ENCODE peak calls at places on chromosomes 11 and 22, in four cellular contexts. Z is GM12878, V is SK-N-SH, Y is HepG2. E is an unnamed sample.

GRCh38 chr22:37121887-37122591 is 12.5 kb upstream of the TMPRSS6 start:
- DNase-seq in V (peak), Z (peak), Y (peak), E (peak)

GRCh38 chr22:36303874-36304273 is 50.9 kb downstream of the APOL1 start:
- DNase-seq in Z (no peak), V (no peak), Y (no peak), E (no peak)

GRCh38 chr11:132944557-132944920 is 587.8 kb downstream of the OPCML start:
- DNase-seq in Z (no peak), Y (no peak), V (no peak), E (no peak)

GRCh38 chr22:38243007-38243775 is 29.6 kb downstream of the TMEM184B start:
- DNase-seq in Y (peak), Z (no peak), V (no peak), E (peak)

GRCh38 chr11:46099973-46100335 is 21.3 kb downstream of the PHF21A start:
- DNase-seq in Y (no peak), V (no peak), Z (no peak), E (no peak)

GRCh38 chr22:50577697-50577986 is 585 bp downstream of the CPT1B start:
- DNase-seq in V (no peak), Y (no peak), Z (no peak), E (no peak)

GRCh38 chr11:86668929-86669328 is 3.5 kb downstream of the ME3 start:
- DNase-seq in V (no peak), Z (no peak), Y (no peak), E (no peak)

GRCh38 chr11:86418929-86419328 is 44.2 kb downstream of the CCDC81 start:
- DNase-seq in V (no peak), Z (no peak), Y (no peak), E (peak)

GRCh38 chr11:76491644-76492043 is 46.8 kb downstream of the EMSY start:
- DNase-seq in Y (no peak), V (no peak), Z (no peak), E (peak)

GRCh38 chr11:69523453-69523852 is 42.0 kb downstream of the LINC01488 start:
- DNase-seq in V (no peak), Z (no peak), Y (no peak), E (no peak)

GRCh38 chr22:20552450-20552894 is 45.1 kb downstream of the MED15 start:
- DNase-seq in V (no peak), Y (peak), Z (no peak), E (no peak)

GRCh38 chr11:9002920-9003572 is 755 bp downstream of the NRIP3 start:
- DNase-seq in V (no peak), Z (no peak), Y (no peak), E (no peak)

GRCh38 chr11:77473001-77473800 is 693 bp downstream of the PAK1 start:
- DNase-seq in Y (no peak), Z (no peak), V (peak), E (peak)

GRCh38 chr11:114121744-114122504 is 62.4 kb downstream of the ZBTB16 start:
- DNase-seq in Y (no peak), Z (no peak), V (no peak), E (no peak)

GRCh38 chr11:102360681-102361080 is 13.7 kb downstream of the BIRC2 start:
- DNase-seq in Y (no peak), Z (no peak), V (no peak), E (no peak)

GRCh38 chr11:123899792-123900191 is 2.2 kb upstream of the OR8D4 start:
- DNase-seq in Z (no peak), Y (no peak), V (no peak), E (no peak)

GRCh38 chr22:24068717-24069116 is 57.6 kb downstream of the CABIN1 start:
- DNase-seq in V (no peak), Y (no peak), Z (no peak), E (no peak)

GRCh38 chr11:83007909-83008580 is 63.7 kb downstream of the RAB30 start:
- DNase-seq in Y (peak), Z (no peak), V (peak), E (no peak)

GRCh38 chr22:36175892-36176291 is 15.3 kb upstream of the APOL3 start:
- DNase-seq in V (no peak), Z (no peak), Y (no peak), E (no peak)

GRCh38 chr11:106449756-106450155 is 372.3 kb downstream of the AASDHPPT start:
- DNase-seq in Z (no peak), V (no peak), Y (peak), E (no peak)

GRCh38 chr22:20128902-20129746 is 2.5 kb upstream of the ZDHHC8 start:
- DNase-seq in V (no peak), Z (no peak), Y (peak), E (no peak)

GRCh38 chr11:14653090-14653489 is 9.5 kb downstream of the PDE3B start:
- DNase-seq in Z (no peak), V (no peak), Y (no peak), E (no peak)

GRCh38 chr11:69158301-69159152 is 2.8 kb downstream of the SMIM38 start:
- DNase-seq in V (no peak), Z (no peak), Y (no peak), E (no peak)

GRCh38 chr22:43592470-43592869 is 180.7 kb downstream of the MPPED1 start:
- DNase-seq in Z (no peak), V (no peak), Y (no peak), E (peak)

GRCh38 chr22:17501679-17502285 is 61.5 kb upstream of the SLC25A18 start:
- DNase-seq in V (peak), Z (peak), Y (peak), E (peak)

GRCh38 chr11:69939551-69940245 is 120.5 kb upstream of the FGF3 start:
- DNase-seq in Z (no peak), Y (no peak), V (peak), E (no peak)

GRCh38 chr22:23386245-23386631 is 193.9 kb downstream of the IGLL1 start:
- DNase-seq in V (no peak), Z (no peak), Y (no peak), E (no peak)

GRCh38 chr11:127859941-127860354 is 727.4 kb downstream of the ETS1 start:
- DNase-seq in V (no peak), Y (no peak), Z (no peak), E (no peak)

GRCh38 chr22:48918585-48919186 is 909.0 kb downstream of the BRD1 start:
- DNase-seq in Y (peak), V (no peak), Z (no peak), E (no peak)

GRCh38 chr11:134658481-134659080 is 246.5 kb upstream of the B3GAT1 start:
- DNase-seq in Y (no peak), V (no peak), Z (no peak), E (no peak)

GRCh38 chr11:7672960-7673723 is at the start of gene CYB5R2:
- DNase-seq in Y (no peak), Z (no peak), V (peak), E (peak)

GRCh38 chr22:43848366-43849171 is 13.7 kb downstream of the SULT4A1 start:
- DNase-seq in Z (no peak), Y (no peak), V (peak), E (peak)

GRCh38 chr11:63478896-63479295 is 12.1 kb downstream of the PLAAT5 start:
- DNase-seq in Y (peak), V (peak), Z (peak), E (peak)

GRCh38 chr11:32494629-32495028 is 59.3 kb upstream of the WT1 start:
- DNase-seq in Y (no peak), V (no peak), Z (no peak), E (no peak)

GRCh38 chr11:95508219-95508880 is 277.3 kb upstream of the SESN3 start:
- DNase-seq in V (no peak), Z (no peak), Y (no peak), E (no peak)

GRCh38 chr11:70097783-70098182 is 19.7 kb downstream of the ANO1 start:
- DNase-seq in V (no peak), Z (no peak), Y (no peak), E (no peak)

GRCh38 chr22:45211435-45211834 is 29.3 kb downstream of the KIAA0930 start:
- DNase-seq in Y (no peak), Z (no peak), V (no peak), E (no peak)

GRCh38 chr11:74388678-74389327 is 9.4 kb downstream of the PGM2L1 start:
- DNase-seq in Z (peak), V (peak), Y (peak), E (peak)

GRCh38 chr11:11670582-11670981 is 48.8 kb upstream of the GALNT18 start:
- DNase-seq in Z (no peak), V (no peak), Y (no peak), E (no peak)

GRCh38 chr11:11667056-11667455 is 45.3 kb upstream of the GALNT18 start:
- DNase-seq in Z (no peak), Y (no peak), V (no peak), E (peak)

GRCh38 chr11:11668293-11668692 is 46.5 kb upstream of the GALNT18 start:
- DNase-seq in Y (no peak), Z (no peak), V (peak), E (no peak)

GRCh38 chr11:11668781-11669180 is 47.0 kb upstream of the GALNT18 start:
- DNase-seq in V (no peak), Y (no peak), Z (no peak), E (no peak)

GRCh38 chr11:11669447-11669846 is 47.6 kb upstream of the GALNT18 start:
- DNase-seq in Y (no peak), Z (no peak), V (no peak), E (no peak)
- TF ChIP-seq PBX3 in Y (no peak), Z (no peak), V (no peak), E (no peak)

GRCh38 chr11:78795862-78796261 is 221.2 kb upstream of the NARS2 start:
- DNase-seq in Y (no peak), V (no peak), Z (no peak), E (no peak)
- TF ChIP-seq PBX3 in Y (no peak), V (no peak), Z (no peak), E (no peak)

DNA sequence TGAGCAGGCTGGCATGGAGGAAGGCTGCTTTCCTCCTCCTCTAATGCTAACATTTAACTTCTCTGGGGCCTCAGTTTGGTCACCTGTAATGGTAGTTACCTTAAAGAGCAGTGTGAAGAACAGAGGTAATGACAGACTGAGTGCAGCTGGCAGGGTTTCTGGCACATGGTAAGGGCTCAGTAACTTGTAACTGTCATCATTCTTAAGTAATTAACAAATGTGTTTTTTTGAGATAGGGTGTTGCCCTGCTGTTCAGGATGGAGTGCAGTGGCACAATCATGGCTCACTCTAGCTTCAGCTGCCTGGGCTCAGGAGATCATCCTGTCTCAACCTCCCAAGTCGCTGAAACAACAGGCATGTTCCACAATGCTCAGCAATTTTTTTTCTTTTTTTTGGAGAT is 242.0 kb upstream of the SYN3 start:
- DNase-seq in Z (peak), V (no peak), Y (no peak), E (no peak)
- TF ChIP-seq PBX3 in Z (no peak), V (no peak), Y (no peak), E (no peak)

GRCh38 chr11:43833657-43834073 is 47.0 kb upstream of the ALKBH3 start:
- DNase-seq in Z (no peak), Y (peak), V (peak), E (peak)
- TF ChIP-seq PBX3 in Z (no peak), Y (no peak), V (no peak), E (no peak)

DNA sequence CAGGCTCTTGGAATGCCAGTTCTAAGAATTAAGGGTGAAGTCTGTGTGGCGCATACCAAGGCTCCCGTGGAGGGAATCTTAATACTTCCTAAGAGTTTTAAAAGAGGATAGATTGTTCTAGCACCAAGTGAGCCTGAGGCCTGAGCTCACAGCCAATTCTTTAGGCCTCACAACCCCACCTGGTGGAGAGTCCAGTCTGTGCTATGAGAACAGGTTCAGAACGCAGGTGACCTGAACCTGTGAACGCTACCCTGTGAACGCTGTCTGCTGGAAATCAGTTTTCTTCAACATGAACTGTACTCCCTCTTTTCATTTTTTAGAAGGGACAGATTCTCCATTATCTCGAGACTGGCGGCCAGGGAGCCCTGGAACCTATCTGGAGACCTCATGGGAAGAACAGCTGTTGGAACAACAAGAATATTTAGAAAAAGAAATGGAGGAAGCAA is 43.2 kb upstream of the DLAT start:
- DNase-seq in Y (peak), V (peak), Z (peak), E (peak)
- TF ChIP-seq PBX3 in Y (no peak), V (no peak), Z (no peak), E (no peak)

GRCh38 chr11:67541198-67541597 is 18.0 kb upstream of the CABP2 start:
- DNase-seq in V (no peak), Y (no peak), Z (no peak), E (no peak)
- TF ChIP-seq PBX3 in V (no peak), Y (no peak), Z (no peak), E (no peak)

GRCh38 chr11:19018901-19019300 is 41.6 kb downstream of the MRGPRX2 start:
- DNase-seq in V (no peak), Y (peak), Z (no peak), E (no peak)

GRCh38 chr11:19013181-19013857 is 47.2 kb downstream of the MRGPRX2 start:
- DNase-seq in Z (no peak), V (no peak), Y (no peak), E (peak)
- TF ChIP-seq PBX3 in Z (no peak), V (no peak), Y (no peak), E (no peak)

GRCh38 chr11:1457326-1457680 is 29.3 kb downstream of the MOB2 start:
- DNase-seq in V (no peak), Z (no peak), Y (no peak), E (no peak)

GRCh38 chr11:1459219-1459575 is 27.4 kb downstream of the MOB2 start:
- DNase-seq in V (no peak), Z (no peak), Y (no peak), E (no peak)

GRCh38 chr11:1459739-1460395 is 26.7 kb downstream of the MOB2 start:
- DNase-seq in V (no peak), Z (no peak), Y (no peak), E (no peak)

GRCh38 chr11:1457856-1458255 is 28.7 kb downstream of the MOB2 start:
- DNase-seq in Y (no peak), Z (no peak), V (no peak), E (no peak)

DNA sequence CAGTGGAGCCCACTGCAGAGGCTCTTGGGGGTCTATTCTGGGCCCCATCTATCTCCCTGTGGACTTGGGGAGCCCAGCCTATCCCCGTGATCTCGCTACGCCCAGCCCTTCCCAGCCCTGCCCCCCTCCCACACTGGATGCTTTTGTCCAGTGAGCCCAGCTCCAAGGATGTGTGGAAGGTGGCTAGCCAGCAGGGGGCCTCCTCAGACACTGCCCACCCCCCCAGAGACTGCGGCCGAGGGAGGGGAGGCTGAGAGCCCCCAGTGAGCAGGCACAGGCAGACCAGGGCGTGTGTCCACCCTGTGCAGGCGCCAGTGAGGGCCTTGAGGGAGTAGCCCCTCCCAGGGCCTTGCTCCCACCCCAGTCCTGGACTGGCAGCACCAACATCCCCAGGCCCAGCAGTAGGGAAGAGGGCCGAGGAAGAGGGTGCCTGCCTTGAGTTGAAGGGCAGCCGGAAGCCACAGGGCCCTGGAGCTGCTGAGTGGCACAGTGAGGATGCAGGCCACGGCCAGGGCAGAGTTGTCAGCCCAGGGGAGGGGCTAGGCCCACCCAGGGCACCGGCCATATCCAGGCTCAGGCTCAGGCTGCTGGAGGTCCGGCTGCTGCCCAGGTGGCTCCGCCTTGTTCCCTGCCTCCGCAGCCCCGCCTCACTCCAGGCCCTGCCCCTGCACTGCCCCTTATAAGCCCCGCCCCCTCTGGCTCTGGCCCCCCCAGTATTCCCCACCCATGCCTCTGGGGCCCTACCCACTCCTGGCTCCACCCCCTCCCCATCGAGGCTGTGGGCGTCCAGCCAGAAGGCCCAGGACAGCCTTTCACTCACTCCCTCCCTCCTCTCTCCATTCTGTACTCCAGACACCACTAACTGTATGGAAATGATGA is 28.0 kb downstream of the MOB2 start:
- DNase-seq in V (peak), Z (no peak), Y (no peak), E (no peak)
- TF ChIP-seq PBX3 in V (no peak), Z (no peak), Y (no peak), E (no peak)